ENCODE peak calls at places on chromosomes 2 and 18, in five cellular contexts. Y is non-pigmented ciliary epithelial cell, G is NT2/D1, B is GM06990, D is AG04450. A is an unnamed sample.

GRCh38 chr2:128622916-128623620 is 304.4 kb upstream of the HS6ST1 start:
- DNase-seq in B (no peak), D (no peak), Y (no peak), G (no peak), A (no peak)

GRCh38 chr2:192243488-192243887 is 48.8 kb upstream of the TMEFF2 start:
- DNase-seq in B (no peak), Y (peak), G (no peak), D (no peak), A (no peak)

GRCh38 chr2:105804266-105804665 is 59.6 kb downstream of the NCK2 start:
- DNase-seq in D (no peak), Y (no peak), G (no peak), B (no peak), A (no peak)

GRCh38 chr2:99336780-99337163 is 417 bp upstream of the EIF5B start:
- DNase-seq in Y (no peak), D (no peak), B (no peak), G (no peak), A (no peak)

GRCh38 chr2:63425606-63426005 is 162.7 kb downstream of the WDPCP start:
- DNase-seq in Y (no peak), B (no peak), G (no peak), D (no peak), A (no peak)

GRCh38 chr2:105175231-105175630 is 66.3 kb upstream of the GPR45 start:
- DNase-seq in B (no peak), Y (no peak), G (no peak), D (no peak), A (no peak)

GRCh38 chr18:58180738-58181353 is 136.8 kb downstream of the NEDD4L start:
- DNase-seq in G (no peak), D (peak), B (no peak), Y (no peak), A (peak)

GRCh38 chr2:124045906-124046305 is 20.8 kb downstream of the CNTNAP5 start:
- DNase-seq in G (no peak), D (no peak), Y (no peak), B (no peak), A (no peak)

GRCh38 chr2:9832586-9832985 is 10.7 kb upstream of the TAF1B start:
- DNase-seq in B (no peak), Y (no peak), D (no peak), G (no peak), A (no peak)

GRCh38 chr2:199738723-199739412 is 112.1 kb downstream of the FTCDNL1 start:
- DNase-seq in G (no peak), B (no peak), D (peak), Y (no peak), A (no peak)

GRCh38 chr2:122100371-122101150 is 345.1 kb downstream of the TSN start:
- DNase-seq in Y (peak), G (peak), D (no peak), B (no peak), A (no peak)

GRCh38 chr2:220544049-220544448 is 916.6 kb downstream of the SLC4A3 start:
- DNase-seq in D (no peak), Y (no peak), G (no peak), B (no peak), A (no peak)

GRCh38 chr2:178514664-178515063 is 34.4 kb downstream of the PLEKHA3 start:
- DNase-seq in B (no peak), D (no peak), Y (peak), G (no peak), A (no peak)

GRCh38 chr2:118269408-118270051 is 181.3 kb downstream of the INSIG2 start:
- DNase-seq in Y (no peak), D (no peak), B (no peak), G (no peak), A (no peak)

GRCh38 chr2:33491685-33492084 is 15.2 kb downstream of the RASGRP3 start:
- DNase-seq in G (no peak), D (no peak), B (no peak), Y (no peak), A (no peak)

GRCh38 chr2:145114726-145115125 is 594.8 kb upstream of the ZEB2 start:
- DNase-seq in G (no peak), D (no peak), B (no peak), Y (no peak), A (no peak)

A was measured in GM10248.